ENCODE peak calls at places on chromosomes 11 and 22, in four cellular contexts. One of them, this sample, is unnamed.
A peak's percentile ranks its signal among the peaks of the same experiment; 100 is the strongest.

GRCh38 chr11:14644396-14645246 is 1.0 kb downstream of the PDE3B start:
- DNase-seq in mesenchymal stem cell: peak; percentile 43
- DNase-seq in H1: peak; percentile 71
- DNase-seq in H9: peak; percentile 63
- DNase-seq in this sample: peak; percentile 43

GRCh38 chr11:64971421-64972233 is at the start of gene MAJIN:
- DNase-seq in mesenchymal stem cell: peak; percentile 10
- DNase-seq in H9: peak; percentile 91
- DNase-seq in H1: peak; percentile 89
- DNase-seq in this sample: peak; percentile 21

GRCh38 chr11:34405079-34405858 is 33.5 kb upstream of the CAT start:
- DNase-seq in H9: no peak
- DNase-seq in H1: no peak
- DNase-seq in mesenchymal stem cell: no peak
- DNase-seq in this sample: no peak

GRCh38 chr11:3043315-3043871 is 13.8 kb downstream of the CARS1 start:
- DNase-seq in H9: no peak
- DNase-seq in H1: no peak
- DNase-seq in mesenchymal stem cell: peak; percentile 40
- DNase-seq in this sample: no peak

GRCh38 chr11:61042961-61043540 is 59.2 kb upstream of the CD5 start:
- DNase-seq in H9: no peak
- DNase-seq in H1: no peak
- DNase-seq in mesenchymal stem cell: no peak
- DNase-seq in this sample: no peak

GRCh38 chr11:45238724-45239123 is 47.4 kb downstream of the SYT13 start:
- DNase-seq in H9: no peak
- DNase-seq in H1: no peak
- DNase-seq in mesenchymal stem cell: peak; percentile 48
- DNase-seq in this sample: no peak

GRCh38 chr22:28983788-28984441 is 77.7 kb downstream of the C22orf31 start:
- DNase-seq in H9: no peak
- DNase-seq in mesenchymal stem cell: no peak
- DNase-seq in H1: no peak
- DNase-seq in this sample: no peak

GRCh38 chr11:34792814-34793241 is 123.4 kb downstream of the APIP start:
- DNase-seq in H9: no peak
- DNase-seq in mesenchymal stem cell: no peak
- DNase-seq in H1: no peak
- DNase-seq in this sample: no peak

GRCh38 chr22:22714600-22715361 is 70.4 kb downstream of the GGTLC2 start:
- DNase-seq in H9: no peak
- DNase-seq in H1: peak; percentile 7
- DNase-seq in mesenchymal stem cell: no peak
- DNase-seq in this sample: no peak

GRCh38 chr11:2886191-2886894 is 768 bp upstream of the CDKN1C start:
- DNase-seq in H1: peak; percentile 80
- DNase-seq in mesenchymal stem cell: peak; percentile 36
- DNase-seq in H9: peak; percentile 73
- DNase-seq in this sample: peak; percentile 71

GRCh38 chr11:44191322-44192014 is 96.0 kb downstream of the EXT2 start:
- DNase-seq in H9: no peak
- DNase-seq in H1: no peak
- DNase-seq in mesenchymal stem cell: no peak
- DNase-seq in this sample: peak; percentile 18

GRCh38 chr11:73288873-73289707 is 17.0 kb downstream of the P2RY6 start:
- DNase-seq in H9: peak; percentile 81
- DNase-seq in H1: peak; percentile 93
- DNase-seq in mesenchymal stem cell: peak; percentile 84
- DNase-seq in this sample: peak; percentile 79

GRCh38 chr11:20388096-20389055 is 860 bp downstream of the PRMT3 start:
- DNase-seq in mesenchymal stem cell: peak; percentile 20
- DNase-seq in H9: no peak
- DNase-seq in H1: no peak
- DNase-seq in this sample: no peak

GRCh38 chr11:117009905-117010605 is 88.2 kb downstream of the SIK3 start:
- DNase-seq in H1: no peak
- DNase-seq in H9: peak; percentile 36
- DNase-seq in mesenchymal stem cell: no peak
- DNase-seq in this sample: no peak

GRCh38 chr11:6326980-6327379 is 6.7 kb upstream of the CAVIN3 start:
- DNase-seq in H9: no peak
- DNase-seq in mesenchymal stem cell: no peak
- DNase-seq in H1: no peak
- DNase-seq in this sample: no peak

GRCh38 chr11:13965337-13965736 is 2.8 kb downstream of the SPON1 start:
- DNase-seq in H1: no peak
- DNase-seq in H9: peak; percentile 34
- DNase-seq in mesenchymal stem cell: no peak
- DNase-seq in this sample: no peak

GRCh38 chr11:104570088-104570701 is 328.1 kb downstream of the CASP12 start:
- DNase-seq in mesenchymal stem cell: no peak
- DNase-seq in H1: no peak
- DNase-seq in H9: no peak
- DNase-seq in this sample: no peak

GRCh38 chr11:64849600-64850356 is 5.3 kb upstream of the CDC42BPG start:
- DNase-seq in H1: no peak
- DNase-seq in H9: no peak
- DNase-seq in mesenchymal stem cell: no peak
- DNase-seq in this sample: no peak

GRCh38 chr22:43743131-43743530 is 69.0 kb downstream of the EFCAB6 start:
- DNase-seq in H9: peak; percentile 73
- DNase-seq in mesenchymal stem cell: no peak
- DNase-seq in H1: peak; percentile 78
- DNase-seq in this sample: peak; percentile 36

GRCh38 chr11:9571071-9571765 is 2.3 kb upstream of the WEE1 start:
- DNase-seq in H9: no peak
- DNase-seq in H1: no peak
- DNase-seq in mesenchymal stem cell: peak; percentile 46
- DNase-seq in this sample: no peak
- H2BK15ac ChIP-seq in H9: no peak overlapping the region
- H2BK15ac ChIP-seq in H1: no peak overlapping the region
- H2BK15ac ChIP-seq in mesenchymal stem cell: no peak overlapping the region
- H2BK15ac ChIP-seq in this sample: no peak overlapping the region

GRCh38 chr11:111731839-111732238 is 34.4 kb downstream of the PPP2R1B start:
- DNase-seq in H1: peak; percentile 42
- DNase-seq in H9: no peak
- DNase-seq in mesenchymal stem cell: no peak
- DNase-seq in this sample: no peak
- H3K9me3 ChIP-seq in H1: no peaks in the 10 kb centered on the region
- H3K9me3 ChIP-seq in H9: no peaks in the 10 kb centered on the region
- H3K9me3 ChIP-seq in mesenchymal stem cell: no peaks in the 10 kb centered on the region
- H3K9me3 ChIP-seq in this sample: no peaks in the 10 kb centered on the region

DNA sequence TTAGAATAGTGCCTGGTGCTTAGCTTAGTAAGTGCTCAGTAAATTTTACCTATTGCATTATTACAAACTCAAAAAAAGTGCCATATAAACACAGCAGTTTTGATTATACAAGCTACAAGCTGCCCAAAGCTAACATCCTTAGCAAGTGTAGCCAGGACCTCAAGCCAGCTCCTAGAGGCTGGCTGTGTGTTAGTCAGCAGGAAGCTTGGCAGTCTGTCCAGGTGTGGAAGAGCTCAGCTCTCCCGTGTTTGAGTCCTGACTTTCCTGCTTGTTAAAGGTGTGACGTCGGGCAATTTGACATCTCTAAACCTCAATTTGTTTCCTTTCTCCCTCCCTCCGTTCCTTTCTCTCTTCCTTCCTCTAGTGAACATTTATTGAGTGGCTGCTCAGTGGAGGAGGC is 68.5 kb downstream of the PRR5L start:
- DNase-seq in H9: no peak
- DNase-seq in H1: no peak
- DNase-seq in mesenchymal stem cell: no peak
- DNase-seq in this sample: no peak
- H2BK12ac ChIP-seq in H9: no peak overlapping the region
- H2BK12ac ChIP-seq in H1: no peak overlapping the region
- H2BK12ac ChIP-seq in mesenchymal stem cell: no peak overlapping the region
- H2BK12ac ChIP-seq in this sample: no peak overlapping the region

DNA sequence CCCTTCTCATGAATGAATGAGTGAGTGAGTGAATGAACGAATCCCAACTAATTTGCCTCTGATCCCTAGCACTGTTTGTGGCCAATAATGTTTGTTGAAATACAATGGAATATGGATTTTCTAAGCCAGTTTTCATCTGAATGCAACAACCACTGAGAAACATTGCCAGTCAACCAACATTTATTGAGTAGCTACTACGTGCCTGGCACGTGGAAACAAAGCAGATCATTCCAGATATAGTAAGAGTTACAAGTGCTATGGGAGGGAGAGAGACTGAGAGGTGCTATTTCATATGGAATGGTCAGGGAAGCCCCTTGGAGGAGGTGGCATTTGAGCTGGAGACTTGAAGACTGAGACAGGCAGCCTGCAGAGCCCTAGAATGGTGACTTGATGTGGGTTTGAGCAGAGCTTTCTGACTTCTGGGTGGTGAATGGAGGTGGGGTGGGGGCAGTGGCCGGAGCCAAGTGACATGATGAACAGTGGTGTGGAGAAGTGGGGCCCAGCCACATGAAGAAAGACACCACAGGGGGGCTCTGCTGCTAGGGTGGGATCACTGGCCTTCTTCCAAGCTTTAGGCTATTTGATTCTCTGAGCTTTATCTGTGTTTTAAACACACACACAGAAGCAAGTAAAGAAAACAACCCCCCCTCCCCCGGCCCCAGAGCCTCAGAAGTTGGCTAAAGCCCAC is 35.1 kb upstream of the SMTN start:
- DNase-seq in H1: no peak
- DNase-seq in H9: no peak
- DNase-seq in mesenchymal stem cell: peak; percentile 25
- DNase-seq in this sample: no peak
- H2BK15ac ChIP-seq in H1: no peak overlapping the region
- H2BK15ac ChIP-seq in H9: no peak overlapping the region
- H2BK15ac ChIP-seq in mesenchymal stem cell: peak overlapping the region; percentile 91
- H2BK15ac ChIP-seq in this sample: no peak overlapping the region

This sample was measured in neuronal stem cell.